ENCODE peak calls at places on chromosomes 6 and 20, in seven cellular contexts. One of them, this sample, is unnamed.

GRCh38 chr6:1335367-1336037 is 23.6 kb downstream of the FOXQ1 start:
- DNase-seq in T-helper 2 cell: no peak
- DNase-seq in OCI-M1: no peak
- DNase-seq in stimulated activated CD4-positive, alpha-beta T cell treated with anti-CD3 and anti-CD28 coated beads, Interleukin-4, amount 100 ng/mL, for 1 hour: no peak
- DNase-seq in psoas muscle: no peak
- DNase-seq in EL: peak
- DNase-seq in stomach: peak
- DNase-seq in this sample: no peak

GRCh38 chr6:3620389-3620788 is 131.1 kb downstream of the PXDC1 start:
- DNase-seq in T-helper 2 cell: no peak
- DNase-seq in OCI-M1: no peak
- DNase-seq in stimulated activated CD4-positive, alpha-beta T cell treated with anti-CD3 and anti-CD28 coated beads, Interleukin-4, amount 100 ng/mL, for 1 hour: no peak
- DNase-seq in psoas muscle: no peak
- DNase-seq in EL: no peak
- DNase-seq in stomach: no peak
- DNase-seq in this sample: no peak

GRCh38 chr6:69768664-69769063 is 28.1 kb downstream of the LMBRD1 start:
- DNase-seq in T-helper 2 cell: no peak
- DNase-seq in OCI-M1: peak
- DNase-seq in stimulated activated CD4-positive, alpha-beta T cell treated with anti-CD3 and anti-CD28 coated beads, Interleukin-4, amount 100 ng/mL, for 1 hour: no peak
- DNase-seq in psoas muscle: no peak
- DNase-seq in EL: no peak
- DNase-seq in stomach: no peak
- DNase-seq in this sample: no peak

GRCh38 chr6:87702589-87702945 is 534 bp upstream of the AKIRIN2 start:
- DNase-seq in T-helper 2 cell: no peak
- DNase-seq in OCI-M1: no peak
- DNase-seq in stimulated activated CD4-positive, alpha-beta T cell treated with anti-CD3 and anti-CD28 coated beads, Interleukin-4, amount 100 ng/mL, for 1 hour: no peak
- DNase-seq in psoas muscle: no peak
- DNase-seq in EL: peak
- DNase-seq in stomach: no peak
- DNase-seq in this sample: no peak

GRCh38 chr20:56981301-56981700 is 285.1 kb downstream of the BMP7 start:
- DNase-seq in T-helper 2 cell: no peak
- DNase-seq in OCI-M1: no peak
- DNase-seq in stimulated activated CD4-positive, alpha-beta T cell treated with anti-CD3 and anti-CD28 coated beads, Interleukin-4, amount 100 ng/mL, for 1 hour: no peak
- DNase-seq in psoas muscle: no peak
- DNase-seq in EL: no peak
- DNase-seq in stomach: no peak
- DNase-seq in this sample: no peak

GRCh38 chr20:21808863-21809664 is 103.6 kb downstream of the PAX1 start:
- DNase-seq in T-helper 2 cell: peak
- DNase-seq in OCI-M1: peak
- DNase-seq in stimulated activated CD4-positive, alpha-beta T cell treated with anti-CD3 and anti-CD28 coated beads, Interleukin-4, amount 100 ng/mL, for 1 hour: peak
- DNase-seq in psoas muscle: peak
- DNase-seq in EL: no peak
- DNase-seq in stomach: peak
- DNase-seq in this sample: peak

GRCh38 chr6:118735320-118735719 is 83.9 kb upstream of the CEP85L start:
- DNase-seq in T-helper 2 cell: no peak
- DNase-seq in OCI-M1: no peak
- DNase-seq in stimulated activated CD4-positive, alpha-beta T cell treated with anti-CD3 and anti-CD28 coated beads, Interleukin-4, amount 100 ng/mL, for 1 hour: no peak
- DNase-seq in psoas muscle: no peak
- DNase-seq in EL: peak
- DNase-seq in stomach: no peak
- DNase-seq in this sample: no peak

GRCh38 chr20:48455606-48456360 is 372.0 kb downstream of the PREX1 start:
- DNase-seq in T-helper 2 cell: no peak
- DNase-seq in OCI-M1: no peak
- DNase-seq in stimulated activated CD4-positive, alpha-beta T cell treated with anti-CD3 and anti-CD28 coated beads, Interleukin-4, amount 100 ng/mL, for 1 hour: no peak
- DNase-seq in psoas muscle: no peak
- DNase-seq in EL: no peak
- DNase-seq in stomach: no peak
- DNase-seq in this sample: no peak

GRCh38 chr6:109441069-109441816 is 719 bp downstream of the SMPD2 start:
- DNase-seq in T-helper 2 cell: peak
- DNase-seq in OCI-M1: peak
- DNase-seq in stimulated activated CD4-positive, alpha-beta T cell treated with anti-CD3 and anti-CD28 coated beads, Interleukin-4, amount 100 ng/mL, for 1 hour: peak
- DNase-seq in psoas muscle: peak
- DNase-seq in EL: peak
- DNase-seq in stomach: peak
- DNase-seq in this sample: no peak

GRCh38 chr20:54268941-54269340 is 61.1 kb downstream of the PFDN4 start:
- DNase-seq in T-helper 2 cell: no peak
- DNase-seq in OCI-M1: no peak
- DNase-seq in stimulated activated CD4-positive, alpha-beta T cell treated with anti-CD3 and anti-CD28 coated beads, Interleukin-4, amount 100 ng/mL, for 1 hour: no peak
- DNase-seq in psoas muscle: no peak
- DNase-seq in EL: no peak
- DNase-seq in stomach: no peak
- DNase-seq in this sample: no peak

GRCh38 chr20:25341716-25342680 is 48.6 kb downstream of the ABHD12 start:
- DNase-seq in T-helper 2 cell: no peak
- DNase-seq in OCI-M1: no peak
- DNase-seq in stimulated activated CD4-positive, alpha-beta T cell treated with anti-CD3 and anti-CD28 coated beads, Interleukin-4, amount 100 ng/mL, for 1 hour: no peak
- DNase-seq in psoas muscle: no peak
- DNase-seq in EL: peak
- DNase-seq in stomach: no peak
- DNase-seq in this sample: no peak

GRCh38 chr6:27986928-27987725 is 30.1 kb downstream of the OR2B6 start:
- DNase-seq in T-helper 2 cell: no peak
- DNase-seq in OCI-M1: no peak
- DNase-seq in stimulated activated CD4-positive, alpha-beta T cell treated with anti-CD3 and anti-CD28 coated beads, Interleukin-4, amount 100 ng/mL, for 1 hour: no peak
- DNase-seq in psoas muscle: no peak
- DNase-seq in EL: peak
- DNase-seq in stomach: no peak
- DNase-seq in this sample: no peak

GRCh38 chr6:78768242-78768641 is 99.1 kb upstream of the IRAK1BP1 start:
- DNase-seq in T-helper 2 cell: no peak
- DNase-seq in OCI-M1: no peak
- DNase-seq in stimulated activated CD4-positive, alpha-beta T cell treated with anti-CD3 and anti-CD28 coated beads, Interleukin-4, amount 100 ng/mL, for 1 hour: no peak
- DNase-seq in psoas muscle: no peak
- DNase-seq in EL: no peak
- DNase-seq in stomach: no peak
- DNase-seq in this sample: no peak

GRCh38 chr6:115796061-115796460 is 264.6 kb downstream of the FRK start:
- DNase-seq in T-helper 2 cell: no peak
- DNase-seq in OCI-M1: no peak
- DNase-seq in stimulated activated CD4-positive, alpha-beta T cell treated with anti-CD3 and anti-CD28 coated beads, Interleukin-4, amount 100 ng/mL, for 1 hour: no peak
- DNase-seq in psoas muscle: no peak
- DNase-seq in EL: peak
- DNase-seq in stomach: no peak
- DNase-seq in this sample: no peak

GRCh38 chr6:158870418-158870957 is 51.3 kb upstream of the EZR start:
- DNase-seq in T-helper 2 cell: peak
- DNase-seq in OCI-M1: no peak
- DNase-seq in stimulated activated CD4-positive, alpha-beta T cell treated with anti-CD3 and anti-CD28 coated beads, Interleukin-4, amount 100 ng/mL, for 1 hour: peak
- DNase-seq in psoas muscle: no peak
- DNase-seq in EL: no peak
- DNase-seq in stomach: no peak
- DNase-seq in this sample: peak

GRCh38 chr20:19349879-19350278 is 137.4 kb downstream of the SLC24A3 start:
- DNase-seq in T-helper 2 cell: no peak
- DNase-seq in OCI-M1: no peak
- DNase-seq in stimulated activated CD4-positive, alpha-beta T cell treated with anti-CD3 and anti-CD28 coated beads, Interleukin-4, amount 100 ng/mL, for 1 hour: no peak
- DNase-seq in psoas muscle: no peak
- DNase-seq in EL: no peak
- DNase-seq in stomach: no peak
- DNase-seq in this sample: no peak

This sample was measured in NK-92 treated with Interleukin-12 subunit alpha and Interleukin-12 subunit beta, amount 100 ng/mL, for 24 hours.